ENCODE peak calls at places on chromosomes 2 and 18, in ten cellular contexts. Z, A, G, X, D, M, Q, E, R and Y are unnamed samples.

GRCh38 chr2:136306801-136307200 is 188.9 kb upstream of the CXCR4 start:
- DNase-seq in Z (no peak), A (no peak), G (no peak), X (no peak), D (no peak), M (no peak), Q (no peak), E (peak), R (no peak), Y (no peak)

GRCh38 chr2:8532408-8532807 is 149.4 kb upstream of the ID2 start:
- DNase-seq in Z (no peak), A (no peak), G (no peak), X (no peak), D (no peak), M (no peak), Q (no peak), E (no peak), R (no peak), Y (no peak)

GRCh38 chr2:20184067-20184938 is 40.6 kb downstream of the SDC1 start:
- DNase-seq in Z (no peak), A (no peak), G (no peak), X (no peak), D (no peak), M (no peak), Q (no peak), E (no peak), R (no peak), Y (no peak)

GRCh38 chr2:66683599-66683998 is 248.7 kb downstream of the MEIS1 start:
- DNase-seq in Z (no peak), A (no peak), G (no peak), X (no peak), D (peak), M (no peak), Q (no peak), E (peak), R (no peak), Y (no peak)

GRCh38 chr18:56221195-56222065 is 417.0 kb downstream of the TXNL1 start:
- DNase-seq in Z (no peak), A (no peak), G (no peak), X (no peak), D (peak), M (no peak), Q (no peak), E (peak), R (no peak), Y (no peak)

GRCh38 chr2:54726431-54726830 is 3.0 kb downstream of the EML6 start:
- DNase-seq in Z (no peak), A (no peak), G (no peak), X (no peak), D (no peak), M (no peak), Q (no peak), E (no peak), R (no peak), Y (no peak)

GRCh38 chr2:234459401-234460009 is 37.4 kb downstream of the ARL4C start:
- DNase-seq in Z (no peak), A (no peak), G (no peak), X (no peak), D (no peak), M (no peak), Q (no peak), E (no peak), R (peak), Y (no peak)

GRCh38 chr18:77132369-77133050 is at the start of gene MBP:
- DNase-seq in Z (peak), A (no peak), G (peak), X (peak), D (peak), M (peak), Q (peak), E (peak), R (peak), Y (peak)

GRCh38 chr2:234496442-234496834 is 443 bp downstream of the ARL4C start:
- DNase-seq in Z (peak), A (no peak), G (peak), X (no peak), D (no peak), M (peak), Q (no peak), E (peak), R (no peak), Y (no peak)

GRCh38 chr2:136927156-136927555 is 161.8 kb downstream of the THSD7B start:
- DNase-seq in Z (no peak), A (no peak), G (no peak), X (no peak), D (no peak), M (no peak), Q (no peak), E (no peak), R (no peak), Y (no peak)

GRCh38 chr2:137508739-137509384 is 455.4 kb upstream of the HNMT start:
- DNase-seq in Z (no peak), A (no peak), G (no peak), X (no peak), D (no peak), M (no peak), Q (no peak), E (no peak), R (no peak), Y (no peak)

GRCh38 chr2:75221872-75222271 is 22.6 kb upstream of the TACR1 start:
- DNase-seq in Z (no peak), A (no peak), G (no peak), X (no peak), D (no peak), M (no peak), Q (no peak), E (no peak), R (no peak), Y (no peak)

GRCh38 chr18:59621027-59621426 is 76.2 kb downstream of the CCBE1 start:
- DNase-seq in Z (no peak), A (no peak), G (no peak), X (no peak), D (no peak), M (no peak), Q (no peak), E (no peak), R (no peak), Y (no peak)

GRCh38 chr18:37838086-37838485 is 272.5 kb upstream of the CELF4 start:
- DNase-seq in Z (no peak), A (no peak), G (no peak), X (no peak), D (no peak), M (no peak), Q (no peak), E (no peak), R (no peak), Y (no peak)

GRCh38 chr2:20609349-20609994 is 41.4 kb downstream of the HS1BP3 start:
- DNase-seq in Z (no peak), A (no peak), G (no peak), X (no peak), D (no peak), M (no peak), Q (no peak), E (no peak), R (no peak), Y (no peak)

GRCh38 chr2:195961873-195962272 is 106.8 kb downstream of the DNAH7 start:
- DNase-seq in Z (no peak), A (no peak), G (peak), X (no peak), D (no peak), M (peak), Q (no peak), E (no peak), R (no peak), Y (peak)